ENCODE peak calls at places on chromosomes 5 and 9, in six cellular contexts. J is HepG2, N is SK-N-SH, Q is K562, M is H1, D is GM12878. T is an unnamed sample.
A peak's percentile ranks its signal among the peaks of the same experiment; 100 is the strongest.

GRCh38 chr5:68440666-68441065 is 225.1 kb downstream of the PIK3R1 start:
- DNase-seq in Q (no peak), D (no peak), M (no peak), N (no peak), J (no peak), T (no peak)

GRCh38 chr9:134170525-134171315 is 6.4 kb upstream of the RNU6ATAC start:
- DNase-seq in N (no peak), M (no peak), Q (no peak), D (no peak), J (no peak), T (no peak)

GRCh38 chr9:35962126-35962906 is 4.4 kb upstream of the OR2S2 start:
- DNase-seq in J (no peak), N (peak; percentile 22), M (no peak), D (no peak), Q (no peak), T (no peak)

GRCh38 chr9:93427655-93428379 is 23.7 kb upstream of the FAM120A start:
- DNase-seq in M (no peak), D (no peak), N (no peak), J (peak; percentile 13), Q (peak; percentile 22), T (no peak)

GRCh38 chr5:157479166-157479565 is 19.2 kb downstream of the NIPAL4 start:
- DNase-seq in N (no peak), D (no peak), J (no peak), Q (no peak), M (no peak), T (no peak)

GRCh38 chr5:33793836-33794549 is 97.8 kb downstream of the ADAMTS12 start:
- DNase-seq in Q (no peak), M (no peak), D (no peak), N (no peak), J (no peak), T (no peak)

GRCh38 chr5:30401479-30402058 is 791.9 kb upstream of the CDH6 start:
- DNase-seq in D (no peak), Q (no peak), M (no peak), J (peak; percentile 53), N (peak; percentile 3), T (peak; percentile 20)

GRCh38 chr5:150066436-150066835 is 19.9 kb downstream of the CSF1R start:
- DNase-seq in D (no peak), N (no peak), J (no peak), Q (no peak), M (no peak), T (no peak)

GRCh38 chr5:132013711-132014110 is 2.3 kb upstream of the ACSL6 start:
- DNase-seq in M (no peak), Q (no peak), N (no peak), J (no peak), D (no peak), T (no peak)

GRCh38 chr5:14593326-14594036 is 11.9 kb downstream of the OTULINL start:
- DNase-seq in D (no peak), Q (no peak), N (no peak), J (no peak), M (no peak), T (no peak)

GRCh38 chr9:96193356-96193755 is 108.6 kb downstream of the HSD17B3 start:
- DNase-seq in Q (no peak), N (no peak), D (no peak), M (no peak), J (no peak), T (no peak)

GRCh38 chr5:83029912-83030311 is 47.3 kb downstream of the TMEM167A start:
- DNase-seq in D (no peak), Q (peak; percentile 17), M (no peak), J (no peak), N (no peak), T (no peak)

GRCh38 chr5:127068771-127069330 is 4.5 kb downstream of the C5orf63 start:
- DNase-seq in M (no peak), N (no peak), D (no peak), J (no peak), Q (no peak), T (no peak)

GRCh38 chr9:131835132-131835910 is 95.4 kb upstream of the RAPGEF1 start:
- DNase-seq in D (no peak), J (no peak), M (no peak), N (no peak), Q (no peak), T (no peak)

GRCh38 chr9:131834721-131835120 is 94.8 kb upstream of the RAPGEF1 start:
- DNase-seq in D (no peak), M (no peak), J (no peak), Q (no peak), N (no peak), T (no peak)

GRCh38 chr9:131836021-131836420 is 96.1 kb upstream of the RAPGEF1 start:
- DNase-seq in N (no peak), J (no peak), Q (no peak), D (no peak), M (no peak), T (no peak)

GRCh38 chr9:131833083-131833482 is 93.2 kb upstream of the RAPGEF1 start:
- DNase-seq in M (no peak), D (no peak), Q (no peak), J (no peak), N (no peak), T (no peak)

DNA sequence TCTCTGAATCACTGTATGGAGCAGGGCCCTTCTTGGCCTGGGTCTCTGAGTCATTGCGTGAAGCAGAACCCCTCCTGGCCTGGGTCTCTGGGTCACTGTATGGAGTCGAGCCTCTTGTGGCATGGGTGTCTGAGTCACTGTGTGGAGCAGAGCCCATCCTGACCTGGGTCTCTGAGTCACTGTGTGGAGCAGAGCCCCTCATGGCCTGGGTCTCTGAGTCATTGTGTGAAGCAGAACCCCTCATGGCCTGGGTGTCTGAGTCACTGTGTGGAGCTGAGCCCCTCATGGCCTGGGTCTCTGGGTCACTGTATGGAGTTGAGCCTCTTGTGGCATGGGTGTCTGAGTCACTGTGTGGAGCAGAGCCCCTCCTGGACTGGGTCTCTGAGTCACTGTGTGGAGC is 94.0 kb upstream of the RAPGEF1 start:
- DNase-seq in M (no peak), D (no peak), N (no peak), J (no peak), Q (no peak), T (no peak)
- TF ChIP-seq GABPA in M (no peak), D (no peak), N (no peak), J (no peak), Q (no peak), T (no peak)

DNA sequence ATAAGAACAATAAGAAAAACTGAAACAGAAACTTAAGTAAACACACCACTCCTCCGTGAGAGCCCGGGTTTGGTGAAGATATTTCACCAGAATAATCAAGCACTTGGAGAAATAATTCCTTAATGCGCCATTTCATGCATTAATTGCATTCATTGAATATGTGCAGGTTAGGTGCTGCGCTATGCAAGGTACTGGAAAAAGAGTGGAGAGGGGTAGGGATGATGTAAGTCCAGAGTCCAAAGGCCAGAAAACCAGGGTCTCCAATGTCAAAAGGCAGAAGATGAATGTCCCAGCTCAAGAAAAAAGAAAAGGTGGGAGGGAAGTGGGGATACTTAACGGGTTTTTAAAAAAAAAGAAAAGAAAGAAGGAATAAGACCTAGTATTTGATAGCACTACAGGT is 669 bp upstream of the ZFP37 start:
- DNase-seq in D (no peak), J (peak; percentile 11), Q (no peak), N (no peak), M (no peak), T (no peak)
- H3K27ac ChIP-seq in D (peak overlapping the region; percentile 60), J (peak overlapping the region; percentile 55), Q (no peak overlapping the region), N (peak overlapping the region; percentile 82), M (no peak overlapping the region), T (peak overlapping the region; percentile 25)

GRCh38 chr9:115444941-115445340 is 327.0 kb upstream of the TNC start:
- DNase-seq in Q (no peak), J (no peak), M (no peak), N (no peak), D (no peak), T (no peak)

GRCh38 chr9:115443890-115444289 is 325.9 kb upstream of the TNC start:
- DNase-seq in J (no peak), D (no peak), Q (no peak), N (no peak), M (no peak), T (no peak)

GRCh38 chr9:115437418-115437817 is 319.5 kb upstream of the TNC start:
- DNase-seq in Q (no peak), D (no peak), J (no peak), N (peak; percentile 34), M (no peak), T (no peak)

DNA sequence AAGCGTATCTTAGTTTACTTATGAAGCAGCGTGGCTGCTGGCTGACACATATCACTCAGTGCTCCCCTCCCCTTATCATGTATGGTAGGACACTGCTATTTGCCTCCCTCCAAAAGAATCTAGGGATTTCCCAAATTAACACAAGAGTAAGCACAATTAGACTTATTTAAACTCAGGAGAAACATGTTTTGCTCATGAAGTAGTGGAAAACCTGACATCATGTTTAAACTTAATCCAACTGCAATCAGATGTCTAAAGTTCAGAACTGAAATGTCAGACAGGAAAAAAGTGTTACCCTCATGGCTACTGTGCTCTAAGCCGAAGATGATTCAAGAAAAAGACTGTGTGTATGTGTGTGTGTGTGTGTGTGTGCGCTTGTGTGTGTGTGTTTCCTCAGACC is 324.1 kb upstream of the TNC start:
- DNase-seq in D (no peak), J (no peak), M (no peak), Q (no peak), N (no peak), T (no peak)
- TF ChIP-seq GABPA in D (no peak), J (no peak), M (no peak), Q (no peak), N (no peak), T (no peak)

GRCh38 chr9:73683862-73684591 is 532.4 kb downstream of the ANXA1 start:
- DNase-seq in Q (no peak), J (peak; percentile 55), N (peak; percentile 1), D (no peak), M (peak; percentile 23), T (no peak)
- H3K27ac ChIP-seq in Q (no peak overlapping the region), J (no peak overlapping the region), N (no peak overlapping the region), D (no peak overlapping the region), M (no peak overlapping the region), T (no peak overlapping the region)

DNA sequence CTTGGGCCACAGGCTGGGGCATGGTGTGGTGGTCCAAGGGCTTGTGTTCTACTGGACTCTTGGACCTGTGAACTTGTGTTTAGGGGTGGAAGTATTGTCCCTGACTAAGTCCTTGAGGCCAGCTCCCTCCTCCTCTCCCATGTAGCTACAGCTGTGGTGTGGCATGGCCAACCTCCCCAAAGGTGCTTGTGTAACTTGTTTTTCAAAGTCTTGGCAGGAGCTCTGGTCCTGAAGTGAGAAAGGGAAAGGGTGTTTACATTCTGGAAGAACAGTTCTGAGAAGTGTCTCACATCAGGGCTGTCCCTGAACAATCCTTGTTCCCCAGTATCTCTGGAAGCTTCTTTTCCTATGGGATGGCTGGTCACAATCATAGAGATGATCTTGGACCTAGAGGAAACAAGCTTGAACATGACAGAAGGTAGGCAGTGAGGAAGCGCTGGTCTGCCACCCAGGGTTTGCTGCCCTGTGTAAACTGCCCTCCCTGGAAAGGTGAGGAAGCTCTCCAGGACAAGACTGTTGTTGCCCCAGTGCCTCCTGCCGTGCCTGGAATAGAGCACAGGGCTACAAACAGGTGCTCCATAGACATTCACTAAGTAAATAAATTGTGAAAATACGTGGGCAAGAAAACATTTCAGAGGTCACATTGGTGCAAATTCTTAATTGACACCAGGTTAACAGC is 64.6 kb upstream of the KLF9 start:
- DNase-seq in Q (no peak), D (no peak), J (no peak), M (no peak), N (no peak), T (no peak)
- TF ChIP-seq GABPA in Q (no peak), D (no peak), J (no peak), M (no peak), N (no peak), T (no peak)

T was measured in HL-60.